ENCODE peak calls at places on chromosome 11, in nine cellular contexts. K, F, V, I, P, B, S, G and Z are unnamed samples.

GRCh38 chr11:128686745-128687177 is 7.1 kb upstream of the FLI1 start:
- DNase-seq in K (peak), F (peak), V (peak), I (peak), P (peak), B (peak), S (no peak), G (peak), Z (no peak)

GRCh38 chr11:87144266-87144665 is 106.5 kb downstream of the TMEM135 start:
- DNase-seq in K (no peak), F (peak), V (peak), I (no peak), P (no peak), B (no peak), S (no peak), G (no peak), Z (no peak)

GRCh38 chr11:30800904-30801303 is 214.8 kb upstream of the MPPED2 start:
- DNase-seq in K (no peak), F (no peak), V (no peak), I (no peak), P (no peak), B (no peak), S (no peak), G (no peak), Z (no peak)

GRCh38 chr11:67271548-67272284 is 5.4 kb downstream of the GRK2 start:
- DNase-seq in K (peak), F (no peak), V (peak), I (no peak), P (peak), B (no peak), S (peak), G (peak), Z (no peak)

GRCh38 chr11:100867601-100868000 is 180.5 kb downstream of the ARHGAP42 start:
- DNase-seq in K (no peak), F (no peak), V (no peak), I (no peak), P (no peak), B (no peak), S (no peak), G (no peak), Z (no peak)

GRCh38 chr11:126929186-126930085 is 71.1 kb downstream of the KIRREL3 start:
- DNase-seq in K (no peak), F (peak), V (no peak), I (peak), P (no peak), B (no peak), S (no peak), G (no peak), Z (peak)

GRCh38 chr11:118838905-118839553 is 44.7 kb upstream of the CXCR5 start:
- DNase-seq in K (no peak), F (no peak), V (no peak), I (no peak), P (peak), B (no peak), S (no peak), G (no peak), Z (no peak)

GRCh38 chr11:80668039-80668438 is 1227.2 kb upstream of the TENM4 start:
- DNase-seq in K (no peak), F (no peak), V (no peak), I (no peak), P (no peak), B (no peak), S (no peak), G (no peak), Z (no peak)

GRCh38 chr11:61110255-61111059 is 8.2 kb downstream of the CD5 start:
- DNase-seq in K (no peak), F (no peak), V (no peak), I (no peak), P (no peak), B (no peak), S (no peak), G (no peak), Z (no peak)

GRCh38 chr11:10920205-10920604 is 62.4 kb upstream of the ZBED5 start:
- DNase-seq in K (no peak), F (peak), V (no peak), I (no peak), P (no peak), B (no peak), S (no peak), G (no peak), Z (no peak)

GRCh38 chr11:16326679-16327297 is 29.6 kb downstream of the SOX6 start:
- DNase-seq in K (no peak), F (no peak), V (no peak), I (no peak), P (no peak), B (peak), S (no peak), G (no peak), Z (no peak)

GRCh38 chr11:104967493-104968364 is 645 bp downstream of the CASP4 start:
- DNase-seq in K (no peak), F (peak), V (peak), I (peak), P (no peak), B (no peak), S (peak), G (no peak), Z (no peak)

GRCh38 chr11:119347940-119348339 is 1.4 kb upstream of the MFRP start:
- DNase-seq in K (peak), F (no peak), V (no peak), I (no peak), P (no peak), B (no peak), S (no peak), G (no peak), Z (no peak)

GRCh38 chr11:129455756-129456436 is 80.2 kb downstream of the BARX2 start:
- DNase-seq in K (no peak), F (no peak), V (peak), I (no peak), P (no peak), B (no peak), S (no peak), G (no peak), Z (no peak)

GRCh38 chr11:29161216-29161615 is 855.6 kb downstream of the KCNA4 start:
- DNase-seq in K (no peak), F (peak), V (no peak), I (peak), P (no peak), B (no peak), S (no peak), G (no peak), Z (no peak)

GRCh38 chr11:2466869-2467694 is 22.3 kb downstream of the KCNQ1 start:
- DNase-seq in K (peak), F (no peak), V (no peak), I (no peak), P (peak), B (no peak), S (no peak), G (no peak), Z (no peak)

GRCh38 chr11:112223125-112223524 is 3.1 kb upstream of the PTS start:
- DNase-seq in K (no peak), F (peak), V (no peak), I (no peak), P (no peak), B (no peak), S (no peak), G (no peak), Z (no peak)

GRCh38 chr11:45871638-45872037 is 13.8 kb upstream of the MAPK8IP1 start:
- DNase-seq in K (no peak), F (no peak), V (no peak), I (no peak), P (no peak), B (no peak), S (no peak), G (no peak), Z (no peak)